ENCODE peak calls at places on chromosome 15, in ten cellular contexts. I, W, S, E, L, B, Q, J, F and R are unnamed samples.

GRCh38 chr15:88992912-88993376 is 79.8 kb upstream of the MFGE8 start:
- DNase-seq in S (no peak), W (no peak), J (no peak), F (no peak), Q (no peak), B (no peak), I (no peak), E (no peak), L (no peak), R (no peak)

GRCh38 chr15:31264534-31265089 is 62.0 kb upstream of the KLF13 start:
- DNase-seq in J (peak), F (no peak), B (peak), I (no peak), S (no peak), W (no peak), Q (no peak), L (no peak), E (no peak), R (no peak)

GRCh38 chr15:66685638-66686150 is 16.3 kb upstream of the SMAD6 start:
- DNase-seq in Q (no peak), I (peak), F (peak), E (no peak), S (no peak), J (no peak), W (peak), B (no peak), L (no peak), R (no peak)

GRCh38 chr15:78838480-78838879 is 27.2 kb upstream of the ADAMTS7 start:
- DNase-seq in S (no peak), E (no peak), J (no peak), L (no peak), B (no peak), I (peak), Q (peak), W (no peak), F (no peak), R (no peak)

GRCh38 chr15:88331291-88331690 is 74.8 kb upstream of the NTRK3 start:
- DNase-seq in S (peak), I (peak), J (no peak), L (peak), Q (peak), E (peak), W (peak), F (peak), B (peak), R (peak)

GRCh38 chr15:89356634-89357298 is 22.1 kb upstream of the POLG start:
- DNase-seq in I (peak), F (no peak), B (peak), E (no peak), S (peak), L (peak), J (peak), Q (no peak), W (no peak), R (no peak)

GRCh38 chr15:50873935-50874353 is 34.5 kb upstream of the AP4E1 start:
- DNase-seq in B (no peak), J (no peak), W (no peak), E (no peak), I (no peak), F (no peak), Q (no peak), L (no peak), S (no peak), R (no peak)

GRCh38 chr15:70203981-70204560 is 106.4 kb upstream of the TLE3 start:
- DNase-seq in F (no peak), I (no peak), L (no peak), W (no peak), E (no peak), B (no peak), S (no peak), J (no peak), Q (no peak), R (no peak)

GRCh38 chr15:63287109-63287508 is 9.7 kb downstream of the APH1B start:
- DNase-seq in E (no peak), F (peak), S (peak), L (no peak), I (peak), Q (peak), B (no peak), J (no peak), W (no peak), R (no peak)

GRCh38 chr15:72230197-72231065 is 559 bp downstream of the PKM start:
- DNase-seq in L (peak), W (peak), J (peak), B (peak), I (peak), E (peak), F (peak), Q (peak), S (peak), R (no peak)

GRCh38 chr15:59609730-59610712 is 1.6 kb upstream of the GCNT3 start:
- DNase-seq in L (no peak), I (peak), J (no peak), W (no peak), Q (peak), E (no peak), F (no peak), S (peak), B (no peak), R (no peak)

GRCh38 chr15:40340740-40341400 is at the start of gene CCDC9B:
- DNase-seq in L (peak), B (no peak), E (no peak), S (peak), W (peak), F (peak), I (peak), J (peak), Q (peak), R (no peak)

GRCh38 chr15:89385596-89386242 is 51.1 kb upstream of the POLG start:
- DNase-seq in I (no peak), B (no peak), F (no peak), L (no peak), Q (peak), S (no peak), W (no peak), E (no peak), J (no peak), R (no peak)

GRCh38 chr15:51244366-51244977 is 93.9 kb downstream of the CYP19A1 start:
- DNase-seq in J (no peak), W (no peak), F (no peak), S (no peak), E (no peak), B (no peak), Q (peak), I (no peak), L (no peak), R (no peak)

GRCh38 chr15:52100807-52101206 is 11.8 kb downstream of the BCL2L10 start:
- DNase-seq in B (no peak), Q (peak), F (peak), S (peak), E (no peak), L (no peak), I (peak), J (no peak), W (peak), R (no peak)

GRCh38 chr15:60070838-60071493 is 66.9 kb downstream of the FOXB1 start:
- DNase-seq in B (no peak), J (no peak), F (peak), L (no peak), E (no peak), Q (peak), W (peak), S (peak), I (peak), R (no peak)

GRCh38 chr15:80906159-80906775 is 83.4 kb downstream of the MESD start:
- DNase-seq in I (no peak), S (peak), Q (no peak), L (peak), B (no peak), J (no peak), F (no peak), E (no peak), W (no peak), R (no peak)

GRCh38 chr15:71559098-71559497 is 251.3 kb upstream of the NR2E3 start:
- DNase-seq in W (peak), E (no peak), I (peak), L (no peak), Q (peak), J (no peak), B (no peak), F (no peak), S (peak), R (no peak)

GRCh38 chr15:68595761-68596160 is 17.0 kb downstream of the CORO2B start:
- DNase-seq in L (no peak), J (no peak), W (no peak), S (no peak), B (no peak), E (no peak), Q (no peak), I (no peak), F (no peak), R (no peak)

GRCh38 chr15:29701151-29701550 is 121.1 kb downstream of the TJP1 start:
- DNase-seq in J (no peak), S (no peak), L (no peak), E (no peak), W (no peak), Q (no peak), I (no peak), F (no peak), B (no peak), R (no peak)

GRCh38 chr15:76973362-76973743 is 21.6 kb upstream of the PSTPIP1 start:
- DNase-seq in E (no peak), I (peak), L (peak), F (peak), B (peak), J (peak), S (peak), Q (peak), W (no peak), R (no peak)

GRCh38 chr15:79050977-79051376 is 39.6 kb downstream of the RASGRF1 start:
- DNase-seq in I (no peak), Q (no peak), S (no peak), J (no peak), E (no peak), W (no peak), L (no peak), F (no peak), B (no peak), R (no peak)

GRCh38 chr15:29623240-29623639 is 199.0 kb downstream of the TJP1 start:
- DNase-seq in I (no peak), J (no peak), F (no peak), S (no peak), Q (no peak), W (no peak), L (no peak), B (no peak), E (no peak), R (no peak)

GRCh38 chr15:34650177-34650576 is 66.7 kb upstream of the GOLGA8B start:
- DNase-seq in J (no peak), F (no peak), L (no peak), I (peak), S (peak), E (no peak), B (no peak), W (peak), Q (peak), R (no peak)

GRCh38 chr15:37031198-37031597 is 69.2 kb downstream of the MEIS2 start:
- DNase-seq in B (no peak), E (no peak), L (no peak), S (peak), F (no peak), J (no peak), I (peak), Q (peak), W (no peak), R (no peak)

GRCh38 chr15:45023659-45024320 is 795 bp downstream of the SORD start:
- DNase-seq in E (no peak), W (peak), B (no peak), F (peak), I (peak), J (no peak), S (peak), L (peak), Q (peak), R (no peak)

GRCh38 chr15:40098489-40099261 is 10.0 kb downstream of the BMF start:
- DNase-seq in S (peak), Q (peak), L (peak), I (peak), B (peak), W (peak), F (peak), E (peak), J (no peak), R (peak)

GRCh38 chr15:77834276-77834990 is 201.7 kb upstream of the LINGO1 start:
- DNase-seq in F (no peak), W (no peak), Q (no peak), I (no peak), S (no peak), J (no peak), B (no peak), L (no peak), E (no peak), R (no peak)

GRCh38 chr15:60745469-60745971 is 266.6 kb upstream of the ICE2 start:
- DNase-seq in L (no peak), B (no peak), E (no peak), F (no peak), J (no peak), W (peak), I (peak), Q (peak), S (peak), R (no peak)

GRCh38 chr15:101320501-101321052 is 25.5 kb upstream of the SNRPA1 start:
- DNase-seq in Q (peak), E (no peak), W (peak), I (peak), B (peak), F (peak), J (peak), L (no peak), S (peak), R (peak)

GRCh38 chr15:95616306-95616705 is 714.2 kb upstream of the NR2F2 start:
- DNase-seq in I (no peak), J (no peak), F (no peak), S (no peak), Q (no peak), L (no peak), B (no peak), E (no peak), W (no peak), R (no peak)

GRCh38 chr15:75452364-75452967 is 976 bp upstream of the SIN3A start:
- DNase-seq in S (peak), W (peak), I (peak), Q (peak), E (peak), L (peak), F (peak), J (peak), B (peak), R (no peak)

GRCh38 chr15:68995754-68996141 is 18.7 kb upstream of the NOX5 start:
- DNase-seq in J (no peak), B (no peak), I (no peak), W (no peak), S (no peak), L (no peak), Q (no peak), F (no peak), E (no peak), R (no peak)

GRCh38 chr15:72445426-72445825 is 28.7 kb upstream of the ARIH1 start:
- DNase-seq in S (no peak), I (no peak), B (no peak), E (no peak), Q (peak), L (no peak), W (no peak), J (no peak), F (no peak), R (no peak)

GRCh38 chr15:71804695-71805470 is 5.5 kb upstream of the NR2E3 start:
- DNase-seq in S (no peak), Q (no peak), J (no peak), F (no peak), W (no peak), L (no peak), B (no peak), E (no peak), I (no peak), R (no peak)

GRCh38 chr15:27784107-27784506 is 315.0 kb downstream of the OCA2 start:
- DNase-seq in B (no peak), W (no peak), L (no peak), S (no peak), J (no peak), F (no peak), Q (no peak), I (no peak), E (no peak), R (no peak)

GRCh38 chr15:99440029-99440428 is 125.8 kb upstream of the MEF2A start:
- DNase-seq in F (no peak), I (no peak), B (no peak), W (no peak), E (no peak), L (no peak), Q (no peak), S (no peak), J (no peak), R (no peak)

GRCh38 chr15:70032509-70032908 is 65.2 kb downstream of the TLE3 start:
- DNase-seq in I (no peak), J (no peak), E (no peak), S (no peak), W (no peak), L (no peak), Q (no peak), F (no peak), B (no peak), R (no peak)

GRCh38 chr15:73866881-73867410 is 6.4 kb upstream of the TBC1D21 start:
- DNase-seq in E (no peak), W (no peak), L (no peak), J (no peak), B (peak), S (no peak), F (no peak), Q (no peak), I (no peak), R (no peak)

GRCh38 chr15:50519740-50520425 is 26.6 kb downstream of the USP50 start:
- DNase-seq in S (no peak), B (no peak), J (no peak), W (no peak), I (no peak), Q (peak), L (no peak), F (no peak), E (no peak), R (no peak)